ENCODE peak calls at places on chromosomes 1 and 21, in nine cellular contexts. Y is stomach, R is GM23338, F is H1, T is spleen, K is K562, Z is suprapubic skin, I is upper lobe of left lung, D is breast epithelium. Q is an unnamed sample.

GRCh38 chr1:158329807-158330206 is 1.5 kb downstream of the CD1B start:
- DNase-seq in T (no peak), R (peak), F (no peak), Y (no peak), D (no peak), K (no peak), I (no peak), Z (no peak), Q (peak)

GRCh38 chr1:51690285-51690961 is 73.5 kb downstream of the OSBPL9 start:
- DNase-seq in F (no peak), Y (no peak), D (no peak), Z (no peak), K (peak), T (no peak), R (no peak), I (peak), Q (peak)

GRCh38 chr1:222373216-222373615 is 174.7 kb downstream of the HHIPL2 start:
- DNase-seq in K (no peak), R (no peak), I (no peak), D (no peak), Z (no peak), F (no peak), Y (no peak), T (no peak), Q (no peak)

GRCh38 chr1:201013991-201014815 is 9.3 kb downstream of the KIF21B start:
- DNase-seq in D (no peak), K (no peak), T (peak), Z (no peak), R (peak), Y (no peak), I (no peak), F (no peak), Q (no peak)

GRCh38 chr1:221740941-221741363 is 937 bp downstream of the DUSP10 start:
- DNase-seq in R (no peak), K (peak), Y (no peak), I (no peak), F (no peak), Z (no peak), D (peak), T (peak), Q (no peak)

GRCh38 chr1:116393015-116393414 is 20.0 kb downstream of the ATP1A1 start:
- DNase-seq in T (no peak), R (no peak), Z (no peak), F (no peak), I (no peak), D (no peak), K (no peak), Y (no peak), Q (no peak)

GRCh38 chr1:93689521-93690223 is 8.0 kb upstream of the BCAR3 start:
- DNase-seq in R (peak), F (no peak), Y (no peak), I (no peak), T (no peak), Z (no peak), K (no peak), D (no peak), Q (no peak)

GRCh38 chr1:43238104-43238503 is 31.7 kb upstream of the TMEM125 start:
- DNase-seq in T (no peak), K (peak), R (peak), D (peak), I (peak), Y (peak), F (peak), Z (no peak), Q (peak)

GRCh38 chr1:233240839-233241682 is 54.5 kb downstream of the PCNX2 start:
- DNase-seq in D (peak), T (peak), Y (peak), F (no peak), R (peak), I (peak), Z (peak), K (peak), Q (peak)

GRCh38 chr1:16391408-16391807 is 24.4 kb downstream of the SZRD1 start:
- DNase-seq in R (no peak), T (no peak), Z (no peak), I (no peak), D (no peak), F (no peak), K (no peak), Y (no peak), Q (no peak)

GRCh38 chr1:62294211-62294610 is 25.0 kb downstream of the KANK4 start:
- DNase-seq in Z (no peak), T (no peak), I (no peak), F (peak), Y (peak), D (no peak), R (peak), K (peak), Q (no peak)

GRCh38 chr1:20411196-20411980 is 74.6 kb downstream of the CAMK2N1 start:
- DNase-seq in Z (no peak), R (no peak), F (peak), D (no peak), I (no peak), T (no peak), K (no peak), Y (no peak), Q (no peak)

GRCh38 chr1:64745986-64746940 is 1.4 kb downstream of the RAVER2 start:
- DNase-seq in T (no peak), F (no peak), Z (no peak), K (no peak), R (no peak), D (no peak), Y (no peak), I (no peak), Q (peak)

GRCh38 chr1:64748222-64748621 is 3.3 kb downstream of the RAVER2 start:
- DNase-seq in Y (no peak), F (no peak), I (no peak), Z (no peak), T (no peak), R (no peak), D (no peak), K (no peak), Q (no peak)

GRCh38 chr1:64743954-64744491 is 852 bp upstream of the RAVER2 start:
- DNase-seq in R (no peak), F (no peak), D (no peak), T (no peak), K (no peak), Z (no peak), I (no peak), Y (no peak), Q (no peak)

GRCh38 chr1:64745181-64745985 is 508 bp downstream of the RAVER2 start:
- DNase-seq in I (peak), K (peak), R (peak), Z (peak), Y (peak), D (no peak), T (peak), F (no peak), Q (peak)

DNA sequence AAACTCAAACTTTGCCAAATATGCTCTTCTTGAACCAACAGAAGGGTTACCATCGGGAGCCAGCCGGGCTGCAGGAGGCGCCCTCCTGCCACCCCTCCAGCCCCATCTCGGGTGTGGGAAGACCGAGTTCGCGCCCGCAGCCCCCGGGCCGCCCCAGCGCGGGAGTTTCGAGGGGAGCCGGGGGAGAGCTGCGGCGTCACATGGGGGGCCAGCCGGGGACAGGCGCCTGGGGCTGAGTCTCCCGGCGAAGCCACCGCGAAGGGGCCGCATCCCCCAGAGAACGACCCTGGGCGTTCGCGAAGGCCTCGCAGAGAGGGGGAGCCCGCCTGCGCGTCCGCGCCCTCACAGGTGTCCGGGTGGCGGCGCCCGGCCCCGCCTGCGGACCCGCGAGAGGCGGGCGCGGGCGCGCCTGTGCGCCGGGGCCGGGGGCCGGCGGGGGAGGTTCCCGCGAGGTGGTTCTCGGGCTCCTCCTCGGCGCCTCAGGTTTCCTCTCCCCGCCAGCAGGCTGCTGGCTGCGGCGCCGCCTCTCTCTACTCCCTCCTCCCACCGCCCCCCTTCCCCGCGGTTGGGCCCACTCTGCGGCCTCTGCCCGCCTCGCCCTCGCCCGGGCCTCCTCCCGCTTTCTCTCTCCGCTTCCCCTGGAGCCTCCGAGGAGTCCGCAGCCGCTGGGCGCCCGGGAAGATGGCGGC is at the start of gene RAVER2:
- DNase-seq in T (peak), Z (peak), R (peak), I (peak), F (no peak), D (peak), K (peak), Y (peak), Q (peak)
- TF ChIP-seq POLR2AphosphoS5 in T (peak), Z (no peak), R (peak), I (no peak), F (peak), D (no peak), K (no peak), Y (no peak), Q (no peak)

GRCh38 chr21:45306832-45307571 is 19.3 kb upstream of the POFUT2 start:
- DNase-seq in Y (peak), F (no peak), I (peak), T (peak), K (peak), R (no peak), D (peak), Z (peak), Q (no peak)
- H3K4me3 ChIP-seq in Y (no peak), F (no peak), I (no peak), T (no peak), K (no peak), R (no peak), D (peak), Z (no peak), Q (no peak)

DNA sequence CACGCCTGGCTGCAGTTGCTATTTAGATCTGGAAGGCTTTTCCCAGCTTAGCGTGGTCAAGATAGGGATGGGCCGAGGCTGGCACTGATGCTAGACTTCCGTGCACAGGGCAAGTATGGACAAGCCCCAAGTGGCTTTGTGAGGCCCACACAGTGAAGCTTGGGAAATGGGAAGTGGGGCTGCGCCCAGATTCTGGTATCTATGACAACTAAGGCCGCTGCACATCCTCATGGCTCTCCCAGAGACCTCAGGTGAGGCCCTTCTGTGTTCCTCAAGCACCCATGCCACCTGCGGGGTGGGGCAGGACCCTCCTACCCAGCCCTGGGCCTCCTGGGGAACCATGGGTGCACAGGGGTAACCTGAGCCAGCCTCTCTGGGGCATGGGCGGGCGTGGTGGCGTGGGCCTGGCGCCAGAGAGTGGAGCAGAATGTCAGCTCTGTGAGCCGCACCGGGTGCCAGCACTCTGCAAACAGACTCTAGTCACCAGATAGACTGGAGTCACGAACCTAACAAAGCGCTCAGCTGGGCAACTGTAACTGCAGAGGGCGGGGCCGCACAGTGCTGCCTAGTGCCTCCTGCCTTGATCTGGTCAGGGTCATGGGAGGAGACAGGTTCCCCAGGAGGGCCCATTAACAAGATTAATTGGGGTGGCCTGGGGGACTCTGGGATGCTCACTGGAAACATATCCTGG is 46.4 kb downstream of the ELF3 start:
- DNase-seq in I (peak), Y (peak), F (no peak), Z (peak), K (no peak), R (no peak), T (no peak), D (peak), Q (no peak)
- TF ChIP-seq POLR2AphosphoS5 in I (peak), Y (no peak), F (no peak), Z (no peak), K (no peak), R (no peak), T (no peak), D (no peak), Q (no peak)

GRCh38 chr1:83064589-83065242 is 934.2 kb downstream of the TTLL7 start:
- DNase-seq in I (no peak), Y (no peak), F (no peak), K (no peak), D (no peak), Z (no peak), T (no peak), R (no peak), Q (no peak)
- H3K4me3 ChIP-seq in I (no peak), Y (no peak), F (no peak), K (no peak), D (no peak), Z (no peak), T (no peak), R (no peak), Q (no peak)

DNA sequence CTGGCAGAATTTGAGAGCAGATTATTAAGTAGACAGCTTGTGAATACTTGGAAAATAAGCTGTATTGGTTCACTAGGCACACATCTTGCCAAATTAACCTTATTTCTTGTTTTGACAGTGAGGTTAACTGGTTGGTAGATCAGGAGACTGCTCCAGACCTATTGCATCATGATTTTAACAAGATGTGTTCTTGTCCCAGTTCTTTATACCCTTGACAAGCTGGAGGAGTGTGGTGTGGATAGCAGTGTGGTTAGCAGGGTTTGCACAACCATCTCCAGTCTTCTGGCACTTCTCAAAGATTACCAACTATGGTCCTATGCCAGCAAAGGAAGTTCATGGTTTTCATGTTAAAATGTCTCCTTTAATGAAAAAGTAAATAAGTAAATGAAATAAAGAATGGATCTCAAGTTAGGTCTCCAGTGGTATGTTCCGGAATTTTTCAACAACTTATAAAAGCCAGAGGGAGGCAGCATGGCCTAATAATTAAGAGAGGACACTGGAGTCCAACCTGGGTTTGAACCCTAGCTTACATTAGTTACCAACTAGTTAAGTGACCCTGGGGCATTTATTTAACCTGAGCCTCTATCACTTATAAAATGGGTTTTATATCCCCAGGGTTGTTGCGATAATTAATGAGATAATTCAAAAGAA is 34.1 kb downstream of the DDX20 start:
- DNase-seq in Y (no peak), T (no peak), F (no peak), R (no peak), D (no peak), Z (no peak), K (no peak), I (peak), Q (peak)
- TF ChIP-seq POLR2AphosphoS5 in Y (peak), T (no peak), F (no peak), R (no peak), D (no peak), Z (no peak), K (no peak), I (no peak), Q (peak)

GRCh38 chr21:39616373-39616772 is 3.6 kb downstream of the B3GALT5 start:
- DNase-seq in Z (no peak), K (no peak), Y (no peak), R (no peak), D (no peak), T (no peak), I (no peak), F (no peak), Q (no peak)

GRCh38 chr21:39610705-39611104 is 2.0 kb upstream of the B3GALT5 start:
- DNase-seq in F (peak), K (no peak), I (no peak), D (no peak), Z (no peak), Y (no peak), T (no peak), R (peak), Q (no peak)

GRCh38 chr21:39612233-39613028 is at the start of gene B3GALT5:
- DNase-seq in Y (no peak), T (no peak), I (no peak), Z (no peak), D (no peak), K (no peak), R (peak), F (peak), Q (no peak)

GRCh38 chr21:39613029-39613934 is 542 bp downstream of the B3GALT5 start:
- DNase-seq in Z (no peak), D (no peak), T (no peak), I (no peak), F (no peak), R (no peak), Y (no peak), K (no peak), Q (no peak)

DNA sequence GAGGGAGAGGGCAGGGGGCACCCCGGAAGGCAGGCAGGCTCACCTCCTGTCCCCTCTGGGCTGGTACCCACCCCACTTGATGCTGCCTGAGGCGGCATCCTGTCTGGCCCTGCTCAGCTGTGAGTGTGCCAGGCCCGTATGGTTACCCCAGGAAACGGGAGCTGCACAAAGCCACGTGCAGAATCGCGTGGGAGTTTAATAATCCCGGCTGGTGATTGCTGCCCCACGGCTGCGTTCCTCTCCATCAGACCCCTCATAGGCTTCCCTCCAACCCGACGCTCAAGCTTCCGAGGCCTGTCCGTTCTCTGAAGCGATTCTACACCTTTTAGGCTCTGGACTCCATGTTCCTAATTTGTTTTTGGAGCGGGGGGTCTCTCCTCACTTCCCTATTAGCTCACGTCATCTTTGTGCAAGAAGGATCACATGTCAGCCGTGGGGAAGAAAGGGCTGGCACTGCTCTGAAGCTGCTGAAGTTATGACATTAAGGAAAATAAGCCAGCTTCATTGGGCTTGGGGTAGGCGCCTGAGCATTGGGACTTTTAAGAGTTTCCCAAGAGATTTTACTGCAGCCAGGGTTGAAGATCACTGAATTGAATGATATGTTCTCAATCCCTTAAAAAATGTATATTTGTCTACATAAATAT is 1.1 kb upstream of the B3GALT5 start:
- DNase-seq in F (no peak), D (no peak), Z (no peak), T (no peak), I (no peak), Y (no peak), R (peak), K (no peak), Q (no peak)
- H3K4me3 ChIP-seq in F (peak), D (peak), Z (peak), T (no peak), I (no peak), Y (no peak), R (peak), K (no peak), Q (no peak)

Q was measured in HL-60.